ENCODE peak calls at places on chromosomes 7 and 10, in eight cellular contexts. One of them, this sample, is unnamed.

GRCh38 chr10:19819419-19820033 is 3.3 kb downstream of the PLXDC2 start:
- DNase-seq in stimulated activated CD8-positive, alpha-beta memory T cell treated with anti-CD3 and anti-CD28 coated beads, Interleukin-15, amount 100 ng/mL, for 48 hours: no peak
- DNase-seq in CD8-positive, alpha-beta memory T cell: no peak
- DNase-seq in nephron progenitor cell: peak
- DNase-seq in activated T-helper 1 cell treated with Interleukin-2 at 50 U/mL for 16 hours: no peak
- DNase-seq in NCI-H1105: no peak
- DNase-seq in naive thymus-derived CD8-positive, alpha-beta T cell: no peak
- DNase-seq in GM23248: peak
- DNase-seq in this sample: no peak

GRCh38 chr10:78944658-78945333 is 124.0 kb upstream of the ZMIZ1 start:
- DNase-seq in GM23248: peak
- DNase-seq in naive thymus-derived CD8-positive, alpha-beta T cell: peak
- DNase-seq in stimulated activated CD8-positive, alpha-beta memory T cell treated with anti-CD3 and anti-CD28 coated beads, Interleukin-15, amount 100 ng/mL, for 48 hours: no peak
- DNase-seq in nephron progenitor cell: no peak
- DNase-seq in activated T-helper 1 cell treated with Interleukin-2 at 50 U/mL for 16 hours: no peak
- DNase-seq in NCI-H1105: no peak
- DNase-seq in CD8-positive, alpha-beta memory T cell: no peak
- DNase-seq in this sample: no peak

GRCh38 chr7:5452937-5453540 is 29.4 kb upstream of the TNRC18 start:
- DNase-seq in GM23248: peak
- DNase-seq in naive thymus-derived CD8-positive, alpha-beta T cell: no peak
- DNase-seq in NCI-H1105: no peak
- DNase-seq in CD8-positive, alpha-beta memory T cell: no peak
- DNase-seq in stimulated activated CD8-positive, alpha-beta memory T cell treated with anti-CD3 and anti-CD28 coated beads, Interleukin-15, amount 100 ng/mL, for 48 hours: no peak
- DNase-seq in nephron progenitor cell: peak
- DNase-seq in activated T-helper 1 cell treated with Interleukin-2 at 50 U/mL for 16 hours: no peak
- DNase-seq in this sample: no peak

GRCh38 chr7:108002726-108003590 is at the start of gene LAMB1:
- DNase-seq in activated T-helper 1 cell treated with Interleukin-2 at 50 U/mL for 16 hours: no peak
- DNase-seq in nephron progenitor cell: peak
- DNase-seq in NCI-H1105: peak
- DNase-seq in CD8-positive, alpha-beta memory T cell: no peak
- DNase-seq in naive thymus-derived CD8-positive, alpha-beta T cell: peak
- DNase-seq in stimulated activated CD8-positive, alpha-beta memory T cell treated with anti-CD3 and anti-CD28 coated beads, Interleukin-15, amount 100 ng/mL, for 48 hours: no peak
- DNase-seq in GM23248: peak
- DNase-seq in this sample: no peak

GRCh38 chr7:139362302-139362701 is 2.6 kb downstream of the LUC7L2 start:
- DNase-seq in NCI-H1105: peak
- DNase-seq in naive thymus-derived CD8-positive, alpha-beta T cell: no peak
- DNase-seq in stimulated activated CD8-positive, alpha-beta memory T cell treated with anti-CD3 and anti-CD28 coated beads, Interleukin-15, amount 100 ng/mL, for 48 hours: no peak
- DNase-seq in activated T-helper 1 cell treated with Interleukin-2 at 50 U/mL for 16 hours: no peak
- DNase-seq in CD8-positive, alpha-beta memory T cell: no peak
- DNase-seq in GM23248: no peak
- DNase-seq in nephron progenitor cell: no peak
- DNase-seq in this sample: no peak

GRCh38 chr10:7436490-7437100 is 25.8 kb upstream of the SFMBT2 start:
- DNase-seq in GM23248: no peak
- DNase-seq in stimulated activated CD8-positive, alpha-beta memory T cell treated with anti-CD3 and anti-CD28 coated beads, Interleukin-15, amount 100 ng/mL, for 48 hours: no peak
- DNase-seq in CD8-positive, alpha-beta memory T cell: no peak
- DNase-seq in naive thymus-derived CD8-positive, alpha-beta T cell: no peak
- DNase-seq in activated T-helper 1 cell treated with Interleukin-2 at 50 U/mL for 16 hours: no peak
- DNase-seq in NCI-H1105: no peak
- DNase-seq in nephron progenitor cell: no peak
- DNase-seq in this sample: no peak

GRCh38 chr7:71984348-71984747 is 427.8 kb downstream of the CALN1 start:
- DNase-seq in naive thymus-derived CD8-positive, alpha-beta T cell: no peak
- DNase-seq in stimulated activated CD8-positive, alpha-beta memory T cell treated with anti-CD3 and anti-CD28 coated beads, Interleukin-15, amount 100 ng/mL, for 48 hours: no peak
- DNase-seq in GM23248: no peak
- DNase-seq in CD8-positive, alpha-beta memory T cell: no peak
- DNase-seq in NCI-H1105: no peak
- DNase-seq in activated T-helper 1 cell treated with Interleukin-2 at 50 U/mL for 16 hours: no peak
- DNase-seq in nephron progenitor cell: no peak
- DNase-seq in this sample: no peak

GRCh38 chr7:72437061-72437460 is 24.9 kb upstream of the CALN1 start:
- DNase-seq in stimulated activated CD8-positive, alpha-beta memory T cell treated with anti-CD3 and anti-CD28 coated beads, Interleukin-15, amount 100 ng/mL, for 48 hours: no peak
- DNase-seq in activated T-helper 1 cell treated with Interleukin-2 at 50 U/mL for 16 hours: no peak
- DNase-seq in naive thymus-derived CD8-positive, alpha-beta T cell: no peak
- DNase-seq in GM23248: no peak
- DNase-seq in CD8-positive, alpha-beta memory T cell: no peak
- DNase-seq in nephron progenitor cell: no peak
- DNase-seq in NCI-H1105: no peak
- DNase-seq in this sample: no peak

GRCh38 chr7:44212581-44213184 is 11.9 kb downstream of the YKT6 start:
- DNase-seq in activated T-helper 1 cell treated with Interleukin-2 at 50 U/mL for 16 hours: no peak
- DNase-seq in naive thymus-derived CD8-positive, alpha-beta T cell: no peak
- DNase-seq in stimulated activated CD8-positive, alpha-beta memory T cell treated with anti-CD3 and anti-CD28 coated beads, Interleukin-15, amount 100 ng/mL, for 48 hours: no peak
- DNase-seq in NCI-H1105: no peak
- DNase-seq in CD8-positive, alpha-beta memory T cell: no peak
- DNase-seq in GM23248: no peak
- DNase-seq in nephron progenitor cell: no peak
- DNase-seq in this sample: no peak

GRCh38 chr7:74718336-74718735 is 55.5 kb upstream of the NCF1 start:
- DNase-seq in activated T-helper 1 cell treated with Interleukin-2 at 50 U/mL for 16 hours: no peak
- DNase-seq in nephron progenitor cell: no peak
- DNase-seq in stimulated activated CD8-positive, alpha-beta memory T cell treated with anti-CD3 and anti-CD28 coated beads, Interleukin-15, amount 100 ng/mL, for 48 hours: no peak
- DNase-seq in CD8-positive, alpha-beta memory T cell: no peak
- DNase-seq in NCI-H1105: no peak
- DNase-seq in GM23248: peak
- DNase-seq in naive thymus-derived CD8-positive, alpha-beta T cell: no peak
- DNase-seq in this sample: no peak

GRCh38 chr10:84499846-84500245 is 171.5 kb downstream of the CCSER2 start:
- DNase-seq in naive thymus-derived CD8-positive, alpha-beta T cell: no peak
- DNase-seq in NCI-H1105: no peak
- DNase-seq in CD8-positive, alpha-beta memory T cell: no peak
- DNase-seq in activated T-helper 1 cell treated with Interleukin-2 at 50 U/mL for 16 hours: no peak
- DNase-seq in GM23248: no peak
- DNase-seq in stimulated activated CD8-positive, alpha-beta memory T cell treated with anti-CD3 and anti-CD28 coated beads, Interleukin-15, amount 100 ng/mL, for 48 hours: no peak
- DNase-seq in nephron progenitor cell: no peak
- DNase-seq in this sample: no peak

GRCh38 chr7:74009719-74010118 is 18.3 kb upstream of the ELN start:
- DNase-seq in activated T-helper 1 cell treated with Interleukin-2 at 50 U/mL for 16 hours: no peak
- DNase-seq in NCI-H1105: no peak
- DNase-seq in naive thymus-derived CD8-positive, alpha-beta T cell: no peak
- DNase-seq in stimulated activated CD8-positive, alpha-beta memory T cell treated with anti-CD3 and anti-CD28 coated beads, Interleukin-15, amount 100 ng/mL, for 48 hours: no peak
- DNase-seq in nephron progenitor cell: no peak
- DNase-seq in GM23248: no peak
- DNase-seq in CD8-positive, alpha-beta memory T cell: no peak
- DNase-seq in this sample: no peak

GRCh38 chr10:118027397-118027796 is 19.3 kb downstream of the RAB11FIP2 start:
- DNase-seq in activated T-helper 1 cell treated with Interleukin-2 at 50 U/mL for 16 hours: no peak
- DNase-seq in NCI-H1105: no peak
- DNase-seq in nephron progenitor cell: no peak
- DNase-seq in stimulated activated CD8-positive, alpha-beta memory T cell treated with anti-CD3 and anti-CD28 coated beads, Interleukin-15, amount 100 ng/mL, for 48 hours: no peak
- DNase-seq in CD8-positive, alpha-beta memory T cell: no peak
- DNase-seq in GM23248: no peak
- DNase-seq in naive thymus-derived CD8-positive, alpha-beta T cell: no peak
- DNase-seq in this sample: no peak

GRCh38 chr7:116836911-116837310 is 25.5 kb upstream of the CAPZA2 start:
- DNase-seq in NCI-H1105: no peak
- DNase-seq in stimulated activated CD8-positive, alpha-beta memory T cell treated with anti-CD3 and anti-CD28 coated beads, Interleukin-15, amount 100 ng/mL, for 48 hours: no peak
- DNase-seq in naive thymus-derived CD8-positive, alpha-beta T cell: no peak
- DNase-seq in GM23248: no peak
- DNase-seq in activated T-helper 1 cell treated with Interleukin-2 at 50 U/mL for 16 hours: no peak
- DNase-seq in CD8-positive, alpha-beta memory T cell: no peak
- DNase-seq in nephron progenitor cell: no peak
- DNase-seq in this sample: no peak

GRCh38 chr10:130230036-130230435 is 93.8 kb downstream of the GLRX3 start:
- DNase-seq in NCI-H1105: no peak
- DNase-seq in stimulated activated CD8-positive, alpha-beta memory T cell treated with anti-CD3 and anti-CD28 coated beads, Interleukin-15, amount 100 ng/mL, for 48 hours: no peak
- DNase-seq in GM23248: no peak
- DNase-seq in CD8-positive, alpha-beta memory T cell: no peak
- DNase-seq in activated T-helper 1 cell treated with Interleukin-2 at 50 U/mL for 16 hours: no peak
- DNase-seq in nephron progenitor cell: no peak
- DNase-seq in naive thymus-derived CD8-positive, alpha-beta T cell: no peak
- DNase-seq in this sample: no peak

GRCh38 chr7:129843982-129844840 is 108.5 kb downstream of the UBE2H start:
- DNase-seq in nephron progenitor cell: no peak
- DNase-seq in NCI-H1105: no peak
- DNase-seq in CD8-positive, alpha-beta memory T cell: no peak
- DNase-seq in naive thymus-derived CD8-positive, alpha-beta T cell: no peak
- DNase-seq in stimulated activated CD8-positive, alpha-beta memory T cell treated with anti-CD3 and anti-CD28 coated beads, Interleukin-15, amount 100 ng/mL, for 48 hours: no peak
- DNase-seq in activated T-helper 1 cell treated with Interleukin-2 at 50 U/mL for 16 hours: no peak
- DNase-seq in GM23248: peak
- DNase-seq in this sample: no peak

GRCh38 chr10:131049051-131049450 is 262.5 kb downstream of the TCERG1L start:
- DNase-seq in naive thymus-derived CD8-positive, alpha-beta T cell: no peak
- DNase-seq in GM23248: no peak
- DNase-seq in nephron progenitor cell: no peak
- DNase-seq in NCI-H1105: peak
- DNase-seq in stimulated activated CD8-positive, alpha-beta memory T cell treated with anti-CD3 and anti-CD28 coated beads, Interleukin-15, amount 100 ng/mL, for 48 hours: no peak
- DNase-seq in CD8-positive, alpha-beta memory T cell: no peak
- DNase-seq in activated T-helper 1 cell treated with Interleukin-2 at 50 U/mL for 16 hours: no peak
- DNase-seq in this sample: no peak

GRCh38 chr7:131507592-131508331 is 48.7 kb downstream of the PODXL start:
- DNase-seq in nephron progenitor cell: peak
- DNase-seq in NCI-H1105: peak
- DNase-seq in GM23248: peak
- DNase-seq in stimulated activated CD8-positive, alpha-beta memory T cell treated with anti-CD3 and anti-CD28 coated beads, Interleukin-15, amount 100 ng/mL, for 48 hours: peak
- DNase-seq in activated T-helper 1 cell treated with Interleukin-2 at 50 U/mL for 16 hours: peak
- DNase-seq in naive thymus-derived CD8-positive, alpha-beta T cell: peak
- DNase-seq in CD8-positive, alpha-beta memory T cell: peak
- DNase-seq in this sample: peak

GRCh38 chr7:5709347-5709950 is 72.0 kb downstream of the RNF216 start:
- DNase-seq in stimulated activated CD8-positive, alpha-beta memory T cell treated with anti-CD3 and anti-CD28 coated beads, Interleukin-15, amount 100 ng/mL, for 48 hours: no peak
- DNase-seq in CD8-positive, alpha-beta memory T cell: no peak
- DNase-seq in NCI-H1105: no peak
- DNase-seq in GM23248: peak
- DNase-seq in nephron progenitor cell: no peak
- DNase-seq in naive thymus-derived CD8-positive, alpha-beta T cell: no peak
- DNase-seq in activated T-helper 1 cell treated with Interleukin-2 at 50 U/mL for 16 hours: no peak
- DNase-seq in this sample: no peak

GRCh38 chr7:103637080-103637479 is 191.1 kb upstream of the SLC26A5 start:
- DNase-seq in CD8-positive, alpha-beta memory T cell: no peak
- DNase-seq in GM23248: peak
- DNase-seq in nephron progenitor cell: no peak
- DNase-seq in activated T-helper 1 cell treated with Interleukin-2 at 50 U/mL for 16 hours: no peak
- DNase-seq in naive thymus-derived CD8-positive, alpha-beta T cell: no peak
- DNase-seq in stimulated activated CD8-positive, alpha-beta memory T cell treated with anti-CD3 and anti-CD28 coated beads, Interleukin-15, amount 100 ng/mL, for 48 hours: no peak
- DNase-seq in NCI-H1105: no peak
- DNase-seq in this sample: no peak